ENCODE peak calls at places on chromosomes 13 and 19, in five cellular contexts. B is body of pancreas, M is breast epithelium, I is Peyer's patch, X is right lobe of liver. R is an unnamed sample.

GRCh38 chr13:111324736-111325135 is 4.3 kb downstream of the TEX29 start:
- DNase-seq in I (no peak), M (no peak), X (no peak), B (no peak), R (peak; percentile 75)

GRCh38 chr19:55586976-55587668 is 6.5 kb upstream of the ZNF579 start:
- DNase-seq in M (peak; percentile 95), I (peak; percentile 93), X (peak; percentile 96), B (peak; percentile 96), R (peak; percentile 98)

GRCh38 chr19:29507081-29507860 is 18.5 kb upstream of the VSTM2B start:
- DNase-seq in X (no peak), M (no peak), I (no peak), B (no peak), R (no peak)

GRCh38 chr13:92589955-92590354 is 636.7 kb upstream of the GPC6 start:
- DNase-seq in I (no peak), B (no peak), M (no peak), X (no peak), R (no peak)

GRCh38 chr13:42086582-42086981 is 38.1 kb downstream of the DGKH start:
- DNase-seq in X (no peak), M (no peak), I (no peak), B (no peak), R (no peak)

GRCh38 chr19:51810228-51810627 is 15.3 kb downstream of the FPR3 start:
- DNase-seq in M (no peak), X (no peak), I (no peak), B (no peak), R (no peak)

GRCh38 chr13:73210218-73210883 is 151.5 kb downstream of the KLF5 start:
- DNase-seq in M (no peak), I (no peak), X (no peak), B (peak; percentile 19), R (no peak)

GRCh38 chr13:26660761-26661160 is 99.8 kb downstream of the GPR12 start:
- DNase-seq in I (no peak), X (no peak), M (no peak), B (no peak), R (no peak)

GRCh38 chr19:42086770-42087550 is 11.0 kb downstream of the ZNF574 start:
- DNase-seq in I (no peak), M (no peak), X (no peak), B (no peak), R (no peak)

GRCh38 chr13:29918845-29919244 is 68.4 kb upstream of the UBL3 start:
- DNase-seq in I (no peak), M (peak; percentile 88), X (peak; percentile 37), B (peak; percentile 50), R (no peak)

DNA sequence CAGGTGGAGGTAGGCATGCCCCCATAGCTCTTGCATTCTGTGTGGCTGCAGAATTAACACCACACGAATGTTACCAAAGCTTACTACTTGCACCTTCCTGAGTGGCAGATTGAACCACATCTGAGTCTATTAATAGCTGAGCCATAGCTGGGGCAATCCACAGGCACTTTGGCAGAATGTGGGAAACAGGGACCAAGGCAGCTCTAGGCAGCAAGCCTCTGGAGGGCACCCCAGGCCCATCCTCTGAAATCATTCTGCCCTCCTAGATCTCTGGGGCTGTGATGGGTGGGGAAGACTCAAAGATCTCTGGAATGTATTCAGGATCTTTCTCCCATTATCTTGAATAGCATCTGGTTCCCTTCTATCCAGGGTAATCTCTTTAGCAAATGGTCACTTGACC is 139.3 kb downstream of the TNFRSF19 start:
- DNase-seq in M (no peak), B (no peak), X (no peak), I (no peak), R (no peak)
- TF ChIP-seq CTCF in M (no peak), B (no peak), X (no peak), I (no peak), R (no peak)

GRCh38 chr13:95552539-95553270 is at the start of gene CLDN10:
- DNase-seq in M (no peak), I (no peak), X (no peak), B (peak; percentile 82), R (no peak)
- H3K4me3 ChIP-seq in M (peak within 1 kb of the TSS; percentile 26), I (no peak within 1 kb of the TSS), X (no peak within 1 kb of the TSS), B (peak within 1 kb of the TSS; percentile 50), R (no peak within 1 kb of the TSS)

GRCh38 chr19:38928406-38929001 is 2.1 kb downstream of the SARS2 start:
- DNase-seq in I (no peak), X (no peak), M (no peak), B (no peak), R (no peak)

GRCh38 chr19:38932425-38933179 is 1.9 kb downstream of the MRPS12 start:
- DNase-seq in X (peak; percentile 42), M (no peak), B (no peak), I (peak; percentile 38), R (no peak)

GRCh38 chr19:38933544-38933943 is 2.8 kb downstream of the MRPS12 start:
- DNase-seq in X (no peak), I (no peak), M (no peak), B (no peak), R (no peak)

GRCh38 chr19:38930776-38931761 is at the start of gene MRPS12:
- DNase-seq in I (peak; percentile 99), B (peak; percentile 99), X (peak; percentile 98), M (peak; percentile 98), R (peak; percentile 99)

DNA sequence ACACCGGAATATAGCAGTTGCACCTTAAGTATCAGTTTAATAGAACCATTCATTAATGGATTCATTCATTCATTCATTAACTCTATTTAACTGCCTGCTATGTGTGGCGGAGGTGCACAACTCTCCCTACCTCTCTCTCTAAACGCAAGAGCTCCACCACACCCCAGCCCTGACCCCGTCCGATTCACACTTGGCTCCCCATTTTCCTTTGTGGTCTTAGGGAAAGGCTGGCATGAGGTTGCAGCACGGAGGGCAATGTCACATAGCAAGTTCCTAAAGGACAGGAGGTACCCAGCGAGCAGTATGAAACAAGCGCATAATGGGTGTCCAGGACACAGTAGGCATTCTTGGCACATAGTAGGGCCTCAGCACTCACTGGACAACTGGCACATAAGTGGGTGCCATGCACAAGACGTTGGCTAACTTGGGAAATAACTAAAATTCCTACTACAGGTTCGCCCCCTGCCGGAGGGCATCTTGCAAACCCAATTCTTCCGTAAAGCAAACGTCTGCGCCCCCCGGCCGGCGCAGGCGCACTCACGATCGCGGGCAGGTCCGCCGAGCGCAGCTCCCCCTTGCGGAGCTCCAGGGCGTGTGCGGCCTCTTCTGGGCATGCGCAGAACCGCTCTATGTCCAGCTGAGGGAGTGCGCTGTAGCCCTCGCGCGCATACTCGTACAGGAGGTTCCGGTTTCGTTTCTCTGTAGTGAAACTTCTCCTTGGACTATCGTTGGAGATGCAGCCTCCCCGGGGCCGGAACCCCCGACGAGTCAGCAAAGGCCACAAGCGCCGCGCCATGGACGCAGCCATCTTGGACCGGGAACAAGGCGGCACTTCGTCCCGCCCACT is at the start of gene SARS2:
- DNase-seq in X (peak; percentile 92), B (peak; percentile 93), I (peak; percentile 92), M (peak; percentile 90), R (peak; percentile 88)
- TF ChIP-seq POLR2A in X (peak; percentile 57), B (no peak), I (no peak), M (no peak), R (no peak)

DNA sequence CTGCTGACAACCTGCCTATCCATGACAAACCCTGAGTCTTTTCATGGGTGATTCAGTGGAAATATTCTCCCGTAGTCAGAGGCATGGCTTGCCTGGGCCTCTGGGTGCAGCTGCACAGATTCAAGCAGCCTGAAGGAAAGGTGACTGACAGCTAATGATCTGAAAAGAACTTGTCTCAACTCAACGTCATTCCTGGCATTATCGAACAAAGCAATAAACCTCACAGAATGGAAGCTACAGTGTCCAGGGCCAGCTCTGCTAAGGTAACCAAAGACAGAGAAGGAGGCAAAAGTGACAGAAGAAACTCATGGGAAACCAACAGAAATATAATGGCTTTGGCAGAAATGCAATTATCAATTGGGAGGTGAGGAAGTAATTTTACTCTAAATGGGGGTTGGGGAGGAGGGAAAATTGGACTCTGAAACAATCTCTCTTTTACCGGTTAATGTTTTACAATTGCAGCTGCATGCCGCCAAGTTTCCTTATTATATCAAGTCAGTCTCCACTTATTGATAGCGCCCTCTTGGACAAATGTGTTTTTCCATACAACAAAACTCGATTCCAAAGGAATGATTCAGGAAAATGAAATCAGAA is 12.9 kb downstream of the STARD13 start:
- DNase-seq in B (peak; percentile 41), I (no peak), M (no peak), X (no peak), R (no peak)
- TF ChIP-seq CTCF in B (no peak), I (no peak), M (no peak), X (no peak), R (no peak)

DNA sequence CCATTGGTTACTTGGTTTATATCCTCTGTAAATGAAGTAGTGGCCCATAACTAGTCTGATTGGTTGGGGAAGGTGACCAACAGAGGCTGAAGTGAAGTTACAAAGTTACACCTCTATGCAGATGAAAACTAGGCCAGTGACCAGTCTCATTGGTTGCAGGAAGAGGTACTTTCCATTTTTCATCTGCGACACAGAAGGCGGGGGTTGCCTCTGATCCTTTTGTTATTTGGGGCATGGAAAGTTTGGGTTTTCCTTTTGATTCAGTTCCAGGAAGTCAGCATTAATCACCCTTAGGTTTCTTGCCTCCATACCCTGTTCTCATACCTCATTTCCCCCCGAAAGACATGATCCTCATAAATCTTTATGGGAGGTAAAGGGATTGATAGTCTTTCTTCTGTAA is 20.2 kb downstream of the ZNF544 start:
- DNase-seq in B (no peak), I (no peak), M (no peak), X (no peak), R (no peak)
- H3K4me3 ChIP-seq in B (no peak overlapping the region), I (no peak overlapping the region), M (no peak overlapping the region), X (no peak overlapping the region), R (no peak overlapping the region)

DNA sequence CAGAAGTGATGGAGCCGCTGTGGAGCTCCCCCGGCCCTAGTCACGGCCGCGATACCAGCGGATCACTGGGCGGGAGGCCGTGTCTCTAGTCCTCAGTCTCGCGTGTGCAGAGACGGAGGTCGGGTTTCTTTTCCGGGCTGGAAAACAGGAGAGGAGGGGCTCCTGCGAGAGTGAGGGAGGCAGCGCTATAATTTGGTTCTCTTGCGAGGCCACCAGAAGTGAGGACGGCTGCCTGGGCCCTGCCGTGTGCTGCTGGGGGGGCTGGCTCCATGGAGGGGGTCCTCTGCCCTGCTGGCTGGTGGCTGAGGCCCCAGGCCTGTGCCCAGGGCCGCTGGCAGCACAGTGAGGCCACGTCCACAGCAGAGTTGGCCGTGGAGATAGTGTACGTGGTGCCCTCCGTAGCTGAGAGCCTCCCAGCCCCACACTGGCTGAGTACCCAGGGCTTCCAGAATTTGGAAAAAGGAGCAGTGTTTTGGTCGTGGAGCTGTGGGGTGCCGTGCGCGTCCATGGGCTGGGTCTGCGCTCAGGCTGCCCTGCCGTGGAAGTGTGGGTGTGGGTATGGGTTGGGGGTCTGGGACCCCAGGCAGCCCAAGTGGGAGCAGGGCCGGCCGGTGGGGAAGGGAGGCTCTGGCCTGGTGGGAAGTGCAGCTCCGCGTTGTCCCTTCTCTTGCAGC is 5.8 kb downstream of the PTBP1 start:
- DNase-seq in B (no peak), X (no peak), I (no peak), M (no peak), R (no peak)
- TF ChIP-seq POLR2A in B (no peak), X (no peak), I (no peak), M (no peak), R (no peak)

GRCh38 chr19:18995804-18996241 is 37.5 kb downstream of the SUGP2 start:
- DNase-seq in M (no peak), X (no peak), B (peak; percentile 35), I (no peak), R (no peak)
- TF ChIP-seq CTCF in M (no peak), X (peak; percentile 21), B (peak; percentile 39), I (peak; percentile 21), R (no peak)